ENCODE peak calls at places on chromosome 21, in five cellular contexts. A is uterus, L is dorsolateral prefrontal cortex, X is HL-60, B is aorta. R is an unnamed sample.

GRCh38 chr21:45450741-45451740 is 46.1 kb downstream of the COL18A1 start:
- DNase-seq in B (peak), A (no peak), L (no peak), X (no peak), R (no peak)

GRCh38 chr21:25647632-25648031 is 8.6 kb downstream of the JAM2 start:
- DNase-seq in B (no peak), A (no peak), X (peak), L (no peak), R (no peak)

GRCh38 chr21:45655071-45655470 is 11.5 kb downstream of the PCBP3 start:
- DNase-seq in B (no peak), X (no peak), A (no peak), L (no peak), R (no peak)

GRCh38 chr21:44454747-44455523 is at the start of gene LRRC3:
- DNase-seq in L (no peak), B (peak), X (peak), A (peak), R (peak)

GRCh38 chr21:18951291-18952038 is 547.9 kb upstream of the TMPRSS15 start:
- DNase-seq in L (no peak), B (no peak), X (peak), A (no peak), R (peak)

GRCh38 chr21:45545691-45546531 is 3.7 kb upstream of the SLC19A1 start:
- DNase-seq in B (peak), L (peak), X (no peak), A (peak), R (peak)

GRCh38 chr21:44862869-44863685 is 10.4 kb downstream of the PTTG1IP start:
- DNase-seq in A (no peak), B (peak), L (no peak), X (no peak), R (no peak)

GRCh38 chr21:42315296-42315891 is at the start of gene TFF3:
- DNase-seq in L (no peak), A (no peak), B (no peak), X (no peak), R (no peak)

GRCh38 chr21:37688952-37689659 is 227.2 kb downstream of the KCNJ6 start:
- DNase-seq in B (no peak), A (no peak), L (no peak), X (no peak), R (no peak)
- H3K27ac ChIP-seq in B (no peak), A (no peak), L (no peak), X (no peak), R (no peak)

GRCh38 chr21:17769049-17769845 is 49.9 kb downstream of the C21orf91 start:
- DNase-seq in X (no peak), A (no peak), L (no peak), B (no peak), R (no peak)

GRCh38 chr21:17759546-17760178 is 59.5 kb downstream of the C21orf91 start:
- DNase-seq in A (no peak), L (no peak), B (no peak), X (no peak), R (no peak)

GRCh38 chr21:17763286-17764037 is 55.7 kb downstream of the C21orf91 start:
- DNase-seq in A (no peak), L (no peak), B (no peak), X (no peak), R (no peak)

GRCh38 chr21:17765207-17765606 is 53.9 kb downstream of the C21orf91 start:
- DNase-seq in B (no peak), A (no peak), L (no peak), X (no peak), R (no peak)
- H3K27ac ChIP-seq in B (no peak), A (no peak), L (no peak), X (no peak), R (no peak)

DNA sequence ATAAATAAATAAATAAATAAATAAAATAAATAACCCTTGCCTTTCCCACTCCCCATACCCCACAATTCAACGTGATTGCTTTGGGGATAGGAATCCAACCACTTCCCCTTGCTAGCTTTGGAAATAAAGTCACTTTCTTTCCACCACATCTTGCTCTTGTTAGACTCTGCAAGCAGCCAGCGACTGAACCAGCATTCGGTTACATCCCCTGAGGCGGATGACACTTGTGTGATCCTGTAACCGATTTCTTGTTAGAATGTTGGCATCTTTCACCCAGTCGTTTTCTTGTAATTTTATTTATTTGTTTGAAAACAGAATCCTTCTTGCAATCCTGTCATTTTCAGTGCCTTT is 1.6 kb upstream of the IFNGR2 start:
- DNase-seq in A (no peak), L (no peak), B (no peak), X (peak), R (no peak)
- H3K27ac ChIP-seq in A (no peak), L (peak), B (no peak), X (peak), R (no peak)

GRCh38 chr21:34806423-34806822 is 137.6 kb downstream of the CLIC6 start:
- DNase-seq in A (no peak), X (no peak), B (no peak), L (no peak), R (no peak)
- H3K27ac ChIP-seq in A (no peak), X (no peak), B (no peak), L (no peak), R (no peak)

GRCh38 chr21:29656504-29657227 is 283.1 kb downstream of the GRIK1 start:
- DNase-seq in B (no peak), X (peak), L (no peak), A (no peak), R (no peak)

GRCh38 chr21:29655577-29655976 is 284.2 kb downstream of the GRIK1 start:
- DNase-seq in L (no peak), X (no peak), A (no peak), B (no peak), R (no peak)

GRCh38 chr21:29658177-29658933 is 281.4 kb downstream of the GRIK1 start:
- DNase-seq in A (no peak), X (no peak), L (no peak), B (no peak), R (no peak)

GRCh38 chr21:29658934-29659203 is 280.9 kb downstream of the GRIK1 start:
- DNase-seq in L (no peak), A (no peak), B (no peak), X (no peak), R (no peak)

DNA sequence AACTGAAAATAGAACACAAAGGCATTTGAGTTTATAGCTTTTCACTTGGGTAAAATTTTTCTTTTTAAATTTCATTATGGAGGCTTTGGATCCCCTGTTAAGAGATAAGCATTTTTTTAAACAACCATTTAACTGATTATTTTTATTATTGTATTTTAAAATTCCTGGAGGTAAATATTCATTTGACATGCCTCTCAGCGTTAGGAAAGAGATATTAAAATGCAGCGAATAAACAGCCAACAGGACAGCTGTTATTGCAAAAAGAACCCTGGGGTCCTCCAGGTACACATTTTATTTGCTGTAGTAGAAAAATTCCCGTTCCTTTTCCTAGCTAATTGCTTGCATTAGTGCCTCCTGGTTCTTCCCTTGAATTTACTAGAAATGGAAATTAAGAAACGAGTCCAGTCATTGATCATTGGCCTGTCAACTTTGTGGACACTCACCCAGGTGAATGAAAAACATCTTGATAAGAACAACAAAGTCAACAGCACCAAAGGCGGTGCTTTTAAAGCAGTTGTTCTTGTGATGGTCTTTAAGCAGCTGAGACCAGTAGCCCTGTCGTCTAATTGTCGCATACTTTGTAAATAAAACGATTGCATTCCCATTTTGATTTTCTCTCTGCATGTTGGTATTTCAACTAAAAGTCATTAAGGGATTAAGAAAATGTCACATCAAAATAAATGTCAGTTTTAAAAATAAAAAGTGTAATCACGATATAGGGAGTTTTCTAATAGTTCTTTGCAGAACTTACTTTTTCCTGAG is 282.4 kb downstream of the GRIK1 start:
- DNase-seq in B (no peak), L (no peak), X (no peak), A (no peak), R (no peak)
- H3K27ac ChIP-seq in B (no peak), L (no peak), X (peak), A (no peak), R (no peak)

DNA sequence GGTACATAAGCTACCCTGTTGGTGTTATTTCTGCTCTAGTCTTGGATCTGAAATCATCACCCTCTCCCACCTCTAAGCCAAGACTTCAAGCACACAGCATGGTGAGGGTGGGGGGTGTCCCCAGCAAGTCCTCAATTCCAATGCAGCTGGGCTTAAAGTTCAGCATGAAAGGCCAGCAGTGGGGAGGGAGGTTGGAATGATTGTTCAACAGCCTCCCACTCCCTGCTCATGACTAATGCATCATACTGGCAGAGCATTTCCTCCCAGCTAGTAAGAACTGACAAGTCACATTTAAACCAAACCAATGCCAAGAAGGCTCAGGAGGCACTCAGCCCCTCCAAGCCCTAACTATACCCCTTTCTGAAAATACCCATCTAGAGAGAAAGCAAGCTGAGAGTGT is 50.1 kb downstream of the TIAM1 start:
- DNase-seq in L (no peak), B (no peak), A (peak), X (no peak), R (no peak)
- H3K27ac ChIP-seq in L (no peak), B (no peak), A (no peak), X (no peak), R (no peak)

DNA sequence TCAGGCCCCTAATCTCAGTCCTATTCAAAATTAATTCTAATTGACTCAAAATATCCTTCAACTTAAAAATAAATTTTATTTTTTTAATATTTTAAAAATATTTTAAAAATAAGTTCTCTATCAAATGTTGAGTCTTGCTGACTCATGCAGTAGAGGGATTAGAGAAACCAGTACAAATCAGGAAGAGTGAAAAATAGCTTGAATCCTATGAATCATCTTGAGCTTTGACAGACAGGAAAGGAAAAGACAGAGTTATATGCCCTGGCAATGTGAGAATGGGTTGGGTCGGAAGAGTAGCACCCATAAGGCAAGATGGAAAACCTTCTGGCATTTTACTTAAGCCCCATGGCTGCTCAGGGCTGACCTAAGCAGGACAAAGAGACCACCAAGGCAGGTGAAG is 346.6 kb upstream of the RUNX1 start:
- DNase-seq in A (no peak), L (no peak), X (no peak), B (no peak), R (no peak)
- H3K27ac ChIP-seq in A (no peak), L (no peak), X (no peak), B (no peak), R (no peak)